ENCODE peak calls at places on chromosomes 13 and 19, in six cellular contexts. One of them, this sample, is unnamed. For H3K27me3, the result is how much of the 10 kb centered on the place peaks cover.

GRCh38 chr19:37983153-37983552 is 76.1 kb downstream of the SIPA1L3 start:
- DNase-seq in tibial nerve: no peak
- DNase-seq in right atrium auricular region: no peak
- DNase-seq in cardiac muscle cell: no peak
- DNase-seq in A673: no peak
- DNase-seq in heart left ventricle: no peak
- DNase-seq in this sample: no peak

GRCh38 chr19:38064661-38065425 is 157.8 kb downstream of the SIPA1L3 start:
- DNase-seq in tibial nerve: no peak
- DNase-seq in right atrium auricular region: no peak
- DNase-seq in cardiac muscle cell: no peak
- DNase-seq in A673: no peak
- DNase-seq in heart left ventricle: no peak
- DNase-seq in this sample: no peak

GRCh38 chr13:106391271-106391670 is 144.2 kb downstream of the EFNB2 start:
- DNase-seq in tibial nerve: no peak
- DNase-seq in right atrium auricular region: no peak
- DNase-seq in cardiac muscle cell: no peak
- DNase-seq in A673: no peak
- DNase-seq in heart left ventricle: no peak
- DNase-seq in this sample: no peak

GRCh38 chr13:108270442-108270841 is 924 bp downstream of the TNFSF13B start:
- DNase-seq in tibial nerve: no peak
- DNase-seq in right atrium auricular region: no peak
- DNase-seq in cardiac muscle cell: peak
- DNase-seq in A673: peak
- DNase-seq in heart left ventricle: no peak
- DNase-seq in this sample: no peak

GRCh38 chr19:15550847-15551182 is 42.5 kb downstream of the CYP4F22 start:
- DNase-seq in tibial nerve: no peak
- DNase-seq in right atrium auricular region: no peak
- DNase-seq in cardiac muscle cell: no peak
- DNase-seq in A673: no peak
- DNase-seq in heart left ventricle: no peak
- DNase-seq in this sample: no peak

GRCh38 chr13:32940601-32941000 is 75.6 kb upstream of the KL start:
- DNase-seq in tibial nerve: peak
- DNase-seq in right atrium auricular region: no peak
- DNase-seq in cardiac muscle cell: peak
- DNase-seq in A673: no peak
- DNase-seq in heart left ventricle: no peak
- DNase-seq in this sample: peak

GRCh38 chr19:1863638-1864479 is 480 bp upstream of the KLF16 start:
- DNase-seq in tibial nerve: peak
- DNase-seq in right atrium auricular region: peak
- DNase-seq in cardiac muscle cell: peak
- DNase-seq in A673: peak
- DNase-seq in heart left ventricle: peak
- DNase-seq in this sample: peak

GRCh38 chr19:14022469-14022868 is 5.5 kb upstream of the RLN3 start:
- DNase-seq in tibial nerve: no peak
- DNase-seq in right atrium auricular region: no peak
- DNase-seq in cardiac muscle cell: no peak
- DNase-seq in A673: no peak
- DNase-seq in heart left ventricle: no peak
- DNase-seq in this sample: no peak

GRCh38 chr13:75635621-75636338 is at the start of gene LMO7:
- DNase-seq in tibial nerve: peak
- DNase-seq in right atrium auricular region: no peak
- DNase-seq in cardiac muscle cell: peak
- DNase-seq in A673: peak
- DNase-seq in heart left ventricle: peak
- DNase-seq in this sample: no peak

GRCh38 chr19:3034194-3034844 is 5.2 kb upstream of the TLE2 start:
- DNase-seq in tibial nerve: no peak
- DNase-seq in right atrium auricular region: no peak
- DNase-seq in cardiac muscle cell: no peak
- DNase-seq in A673: no peak
- DNase-seq in heart left ventricle: no peak
- DNase-seq in this sample: peak

GRCh38 chr13:40922437-40923040 is 96.6 kb downstream of the ELF1 start:
- DNase-seq in tibial nerve: no peak
- DNase-seq in right atrium auricular region: no peak
- DNase-seq in cardiac muscle cell: no peak
- DNase-seq in A673: no peak
- DNase-seq in heart left ventricle: no peak
- DNase-seq in this sample: no peak

GRCh38 chr13:110915057-110915873 is at the start of gene ANKRD10:
- DNase-seq in tibial nerve: peak
- DNase-seq in right atrium auricular region: peak
- DNase-seq in cardiac muscle cell: peak
- DNase-seq in A673: peak
- DNase-seq in heart left ventricle: peak
- DNase-seq in this sample: peak

GRCh38 chr13:79874396-79875360 is 393.7 kb downstream of the NDFIP2 start:
- DNase-seq in tibial nerve: no peak
- DNase-seq in right atrium auricular region: no peak
- DNase-seq in cardiac muscle cell: no peak
- DNase-seq in A673: peak
- DNase-seq in heart left ventricle: no peak
- DNase-seq in this sample: no peak

GRCh38 chr13:75393839-75394238 is 88.1 kb downstream of the TBC1D4 start:
- DNase-seq in tibial nerve: no peak
- DNase-seq in right atrium auricular region: no peak
- DNase-seq in cardiac muscle cell: no peak
- DNase-seq in A673: no peak
- DNase-seq in heart left ventricle: no peak
- DNase-seq in this sample: no peak

GRCh38 chr19:10269333-10270179 is 1.4 kb upstream of the ICAM1 start:
- DNase-seq in tibial nerve: peak
- DNase-seq in right atrium auricular region: peak
- DNase-seq in cardiac muscle cell: peak
- DNase-seq in A673: peak
- DNase-seq in heart left ventricle: peak
- DNase-seq in this sample: no peak

GRCh38 chr13:110869805-110870706 is 44.8 kb downstream of the ANKRD10 start:
- DNase-seq in tibial nerve: peak
- DNase-seq in right atrium auricular region: peak
- DNase-seq in cardiac muscle cell: peak
- DNase-seq in A673: peak
- DNase-seq in heart left ventricle: peak
- DNase-seq in this sample: peak

GRCh38 chr19:33448159-33448516 is 73.5 kb downstream of the PEPD start:
- DNase-seq in tibial nerve: no peak
- DNase-seq in right atrium auricular region: no peak
- DNase-seq in cardiac muscle cell: no peak
- DNase-seq in A673: no peak
- DNase-seq in heart left ventricle: no peak
- DNase-seq in this sample: no peak

GRCh38 chr13:111906816-111907215 is 160.1 kb upstream of the SOX1 start:
- DNase-seq in tibial nerve: no peak
- DNase-seq in right atrium auricular region: peak
- DNase-seq in cardiac muscle cell: no peak
- DNase-seq in A673: no peak
- DNase-seq in heart left ventricle: no peak
- DNase-seq in this sample: no peak

GRCh38 chr13:36850790-36851438 is 31.9 kb downstream of the RFXAP start:
- DNase-seq in tibial nerve: no peak
- DNase-seq in right atrium auricular region: no peak
- DNase-seq in cardiac muscle cell: peak
- DNase-seq in A673: peak
- DNase-seq in heart left ventricle: no peak
- DNase-seq in this sample: no peak

GRCh38 chr19:18006895-18007604 is 920 bp upstream of the ARRDC2 start:
- DNase-seq in tibial nerve: peak
- DNase-seq in right atrium auricular region: peak
- DNase-seq in cardiac muscle cell: peak
- DNase-seq in A673: peak
- DNase-seq in heart left ventricle: peak
- DNase-seq in this sample: no peak

GRCh38 chr13:74889321-74889720 is 592.6 kb downstream of the TBC1D4 start:
- DNase-seq in tibial nerve: no peak
- DNase-seq in right atrium auricular region: no peak
- DNase-seq in cardiac muscle cell: no peak
- DNase-seq in A673: no peak
- DNase-seq in heart left ventricle: no peak
- DNase-seq in this sample: no peak

GRCh38 chr19:21432590-21432989 is 35.7 kb downstream of the ZNF493 start:
- DNase-seq in tibial nerve: no peak
- DNase-seq in right atrium auricular region: no peak
- DNase-seq in cardiac muscle cell: no peak
- DNase-seq in A673: no peak
- DNase-seq in heart left ventricle: no peak
- DNase-seq in this sample: no peak

GRCh38 chr13:49452725-49453457 is 8.8 kb downstream of the SETDB2 start:
- DNase-seq in tibial nerve: no peak
- DNase-seq in right atrium auricular region: no peak
- DNase-seq in cardiac muscle cell: no peak
- DNase-seq in A673: no peak
- DNase-seq in heart left ventricle: no peak
- DNase-seq in this sample: no peak

GRCh38 chr13:49454388-49455015 is 10.4 kb downstream of the SETDB2 start:
- DNase-seq in tibial nerve: no peak
- DNase-seq in right atrium auricular region: no peak
- DNase-seq in cardiac muscle cell: no peak
- DNase-seq in A673: no peak
- DNase-seq in heart left ventricle: no peak
- DNase-seq in this sample: peak

GRCh38 chr13:49456156-49456555 is 12.1 kb downstream of the SETDB2 start:
- DNase-seq in tibial nerve: no peak
- DNase-seq in right atrium auricular region: no peak
- DNase-seq in cardiac muscle cell: no peak
- DNase-seq in A673: no peak
- DNase-seq in heart left ventricle: no peak
- DNase-seq in this sample: no peak

GRCh38 chr13:49453465-49453864 is 9.4 kb downstream of the SETDB2 start:
- DNase-seq in tibial nerve: no peak
- DNase-seq in right atrium auricular region: no peak
- DNase-seq in cardiac muscle cell: no peak
- DNase-seq in A673: no peak
- DNase-seq in heart left ventricle: no peak
- DNase-seq in this sample: no peak

GRCh38 chr13:49455016-49455398 is 10.9 kb downstream of the SETDB2 start:
- DNase-seq in tibial nerve: no peak
- DNase-seq in right atrium auricular region: no peak
- DNase-seq in cardiac muscle cell: no peak
- DNase-seq in A673: no peak
- DNase-seq in heart left ventricle: no peak
- DNase-seq in this sample: no peak
- H3K4me3 ChIP-seq in tibial nerve: no peak
- H3K4me3 ChIP-seq in right atrium auricular region: no peak
- H3K4me3 ChIP-seq in cardiac muscle cell: no peak
- H3K4me3 ChIP-seq in A673: no peak
- H3K4me3 ChIP-seq in heart left ventricle: no peak
- H3K4me3 ChIP-seq in this sample: no peak

GRCh38 chr19:51078731-51079130 is 4.0 kb downstream of the KLK14 start:
- DNase-seq in tibial nerve: no peak
- DNase-seq in right atrium auricular region: no peak
- DNase-seq in cardiac muscle cell: no peak
- DNase-seq in A673: no peak
- DNase-seq in heart left ventricle: no peak
- DNase-seq in this sample: no peak
- H3K27me3 ChIP-seq in tibial nerve: under half
- H3K27me3 ChIP-seq in right atrium auricular region: under half
- H3K27me3 ChIP-seq in cardiac muscle cell: under half
- H3K27me3 ChIP-seq in A673: under half
- H3K27me3 ChIP-seq in heart left ventricle: under half
- H3K27me3 ChIP-seq in this sample: under half

DNA sequence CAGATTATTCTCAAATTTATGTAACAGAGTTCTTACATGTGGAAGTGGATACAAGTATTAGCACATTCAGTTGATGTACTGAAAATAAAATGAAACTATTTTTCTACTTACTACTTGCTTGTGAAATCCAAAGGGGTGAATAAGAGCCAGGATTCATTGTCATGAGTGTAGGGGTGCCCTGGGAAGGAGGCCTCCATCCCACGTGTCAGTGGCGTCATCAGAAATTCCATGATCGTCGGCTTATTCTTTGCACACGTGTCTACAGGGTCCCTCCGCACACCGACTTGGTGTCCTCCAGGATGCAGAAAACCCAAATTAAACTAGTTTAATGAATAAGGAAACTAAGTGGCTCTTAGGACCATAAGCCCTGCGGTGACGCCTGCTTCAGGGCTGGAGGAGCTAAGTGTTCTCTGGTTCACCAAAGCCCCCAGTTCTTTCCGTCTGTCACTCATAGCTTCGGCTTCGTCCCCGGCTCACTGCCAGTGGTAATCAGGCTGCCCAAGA is 55.5 kb downstream of the IRS2 start:
- DNase-seq in tibial nerve: no peak
- DNase-seq in right atrium auricular region: no peak
- DNase-seq in cardiac muscle cell: no peak
- DNase-seq in A673: no peak
- DNase-seq in heart left ventricle: no peak
- DNase-seq in this sample: no peak
- H3K4me3 ChIP-seq in tibial nerve: no peak
- H3K4me3 ChIP-seq in right atrium auricular region: no peak
- H3K4me3 ChIP-seq in cardiac muscle cell: no peak
- H3K4me3 ChIP-seq in A673: no peak
- H3K4me3 ChIP-seq in heart left ventricle: no peak
- H3K4me3 ChIP-seq in this sample: no peak

GRCh38 chr19:35089554-35089953 is 26.1 kb upstream of the FXYD3 start:
- DNase-seq in tibial nerve: no peak
- DNase-seq in right atrium auricular region: no peak
- DNase-seq in cardiac muscle cell: no peak
- DNase-seq in A673: no peak
- DNase-seq in heart left ventricle: no peak
- DNase-seq in this sample: no peak
- H3K27me3 ChIP-seq in tibial nerve: under half
- H3K27me3 ChIP-seq in right atrium auricular region: under half
- H3K27me3 ChIP-seq in cardiac muscle cell: under half
- H3K27me3 ChIP-seq in A673: under half
- H3K27me3 ChIP-seq in heart left ventricle: under half
- H3K27me3 ChIP-seq in this sample: under half

GRCh38 chr19:12997967-12998940 is 3.0 kb downstream of the NFIX start:
- DNase-seq in tibial nerve: peak
- DNase-seq in right atrium auricular region: no peak
- DNase-seq in cardiac muscle cell: no peak
- DNase-seq in A673: no peak
- DNase-seq in heart left ventricle: no peak
- DNase-seq in this sample: no peak

GRCh38 chr19:13002970-13003540 is 7.8 kb downstream of the NFIX start:
- DNase-seq in tibial nerve: peak
- DNase-seq in right atrium auricular region: no peak
- DNase-seq in cardiac muscle cell: no peak
- DNase-seq in A673: no peak
- DNase-seq in heart left ventricle: no peak
- DNase-seq in this sample: no peak

GRCh38 chr19:13002389-13002898 is 7.2 kb downstream of the NFIX start:
- DNase-seq in tibial nerve: no peak
- DNase-seq in right atrium auricular region: no peak
- DNase-seq in cardiac muscle cell: no peak
- DNase-seq in A673: no peak
- DNase-seq in heart left ventricle: peak
- DNase-seq in this sample: no peak

GRCh38 chr19:13001502-13002388 is 6.5 kb downstream of the NFIX start:
- DNase-seq in tibial nerve: peak
- DNase-seq in right atrium auricular region: peak
- DNase-seq in cardiac muscle cell: no peak
- DNase-seq in A673: no peak
- DNase-seq in heart left ventricle: peak
- DNase-seq in this sample: no peak

GRCh38 chr19:13001166-13001501 is 5.9 kb downstream of the NFIX start:
- DNase-seq in tibial nerve: peak
- DNase-seq in right atrium auricular region: no peak
- DNase-seq in cardiac muscle cell: no peak
- DNase-seq in A673: no peak
- DNase-seq in heart left ventricle: no peak
- DNase-seq in this sample: no peak
- H3K4me3 ChIP-seq in tibial nerve: no peak
- H3K4me3 ChIP-seq in right atrium auricular region: peak
- H3K4me3 ChIP-seq in cardiac muscle cell: no peak
- H3K4me3 ChIP-seq in A673: no peak
- H3K4me3 ChIP-seq in heart left ventricle: peak
- H3K4me3 ChIP-seq in this sample: no peak

This sample was measured in AG04450.